ENCODE peak calls at places on chromosomes 13 and 19, in seven cellular contexts. W is thyroid gland; K is CD4-positive, alpha-beta T cell; H is HCT116; Y is CD8-positive, alpha-beta memory T cell; M is lung; R is AG04450. J is an unnamed sample.

GRCh38 chr13:29925457-29925856 is 75.0 kb upstream of the UBL3 start:
- DNase-seq in W (peak), M (peak), R (no peak), Y (no peak), K (no peak), H (no peak), J (peak)

GRCh38 chr13:36820222-36820621 is 1.2 kb downstream of the RFXAP start:
- DNase-seq in W (no peak), M (no peak), R (no peak), H (no peak), Y (no peak), K (no peak), J (no peak)

GRCh38 chr19:55777528-55777927 is 8.6 kb downstream of the RFPL4AL1 start:
- DNase-seq in K (no peak), Y (no peak), M (no peak), W (no peak), H (peak), R (no peak), J (no peak)

GRCh38 chr13:113489549-113490495 is 689 bp downstream of the DCUN1D2 start:
- DNase-seq in Y (peak), W (peak), K (peak), H (no peak), M (peak), R (no peak), J (no peak)

GRCh38 chr19:16094360-16095070 is 17.2 kb upstream of the RAB8A start:
- DNase-seq in M (no peak), R (no peak), Y (no peak), W (no peak), H (no peak), K (no peak), J (no peak)

GRCh38 chr19:27393591-27393990 is 1819.4 kb downstream of the UQCRFS1 start:
- DNase-seq in Y (no peak), R (no peak), W (no peak), H (no peak), M (no peak), K (no peak), J (no peak)

GRCh38 chr13:57739089-57739488 is 107.5 kb downstream of the PCDH17 start:
- DNase-seq in Y (no peak), M (no peak), H (no peak), R (no peak), W (no peak), K (no peak), J (no peak)

GRCh38 chr13:66087149-66087780 is 1142.9 kb downstream of the PCDH9 start:
- DNase-seq in Y (no peak), M (no peak), H (no peak), R (no peak), W (no peak), K (no peak), J (no peak)

GRCh38 chr13:66581691-66582090 is 648.4 kb downstream of the PCDH9 start:
- DNase-seq in R (no peak), M (no peak), H (no peak), Y (no peak), W (no peak), K (no peak), J (no peak)

GRCh38 chr19:8526345-8527062 is 12.5 kb upstream of the ZNF414 start:
- DNase-seq in Y (no peak), H (peak), R (peak), K (no peak), M (peak), W (peak), J (peak)

GRCh38 chr13:35953537-35954206 is 177.5 kb downstream of the DCLK1 start:
- DNase-seq in R (peak), M (peak), Y (no peak), W (peak), K (no peak), H (peak), J (peak)

GRCh38 chr13:60931858-60932546 is 483.6 kb downstream of the PCDH20 start:
- DNase-seq in R (no peak), Y (no peak), W (no peak), M (no peak), K (no peak), H (no peak), J (no peak)

GRCh38 chr19:31386806-31387205 is 37.6 kb upstream of the TSHZ3 start:
- DNase-seq in H (no peak), K (no peak), M (no peak), Y (no peak), R (no peak), W (peak), J (no peak)

GRCh38 chr19:5823579-5824281 is 15.8 kb downstream of the FUT6 start:
- DNase-seq in Y (no peak), H (no peak), K (no peak), R (no peak), W (no peak), M (no peak), J (no peak)

GRCh38 chr13:25281937-25282332 is 5.4 kb downstream of the MTMR6 start:
- DNase-seq in H (no peak), K (no peak), Y (no peak), M (no peak), W (no peak), R (no peak), J (no peak)

GRCh38 chr13:25281193-25281936 is 5.9 kb downstream of the MTMR6 start:
- DNase-seq in R (no peak), W (no peak), Y (no peak), M (no peak), H (no peak), K (no peak), J (no peak)

GRCh38 chr13:25288966-25289365 is 1.7 kb upstream of the MTMR6 start:
- DNase-seq in W (no peak), H (no peak), Y (no peak), M (no peak), R (no peak), K (no peak), J (no peak)

GRCh38 chr13:25286969-25287961 is at the start of gene MTMR6:
- DNase-seq in K (peak), H (peak), W (peak), Y (peak), M (peak), R (peak), J (peak)

GRCh38 chr13:25286308-25286968 is 850 bp downstream of the MTMR6 start:
- DNase-seq in Y (peak), K (peak), M (no peak), H (no peak), R (no peak), W (peak), J (no peak)
- H3K27ac ChIP-seq in Y (peak), K (peak), M (peak), H (peak), R (peak), W (peak), J (peak)

DNA sequence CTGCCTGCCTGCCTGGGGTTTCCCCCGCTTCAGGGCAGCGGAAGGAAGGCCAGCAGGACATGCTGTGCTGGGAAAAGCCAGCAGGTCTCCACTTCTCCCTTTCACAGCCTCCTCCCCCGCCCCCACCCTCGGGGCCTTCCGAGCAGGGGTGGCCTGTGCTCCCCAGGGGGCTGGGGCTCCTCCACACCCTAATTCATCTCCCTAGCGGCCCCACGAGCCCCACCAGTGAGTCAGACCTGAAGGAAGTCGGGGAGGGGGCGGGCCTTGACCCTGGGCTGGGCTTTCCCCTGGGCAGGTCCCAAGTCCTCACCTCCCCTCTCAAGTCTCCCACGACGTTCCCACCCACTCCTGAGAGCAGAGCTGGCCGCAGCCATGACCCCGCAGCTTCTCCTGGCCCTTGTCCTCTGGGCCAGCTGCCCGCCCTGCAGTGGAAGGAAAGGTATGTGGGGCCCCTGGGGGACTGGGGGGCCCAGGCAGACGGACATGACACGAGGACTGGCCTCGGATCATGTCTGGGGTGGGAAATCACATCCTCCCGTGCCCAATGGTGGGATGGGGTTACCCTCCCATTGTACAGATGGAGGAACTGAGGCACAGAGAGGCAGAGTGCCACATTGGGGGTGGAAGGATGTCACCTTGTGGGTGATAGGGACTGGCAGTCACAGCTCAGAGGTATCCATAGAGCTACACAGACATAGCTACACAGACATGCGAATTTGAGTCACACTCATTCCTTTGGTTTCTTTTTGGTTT is at the start of gene EBI3:
- DNase-seq in R (no peak), Y (no peak), W (peak), K (no peak), M (no peak), H (no peak), J (no peak)
- H3K27ac ChIP-seq in R (peak), Y (no peak), W (no peak), K (no peak), M (no peak), H (no peak), J (no peak)

GRCh38 chr13:32951580-32951979 is 64.6 kb upstream of the KL start:
- DNase-seq in K (no peak), R (no peak), H (no peak), M (no peak), Y (no peak), W (no peak), J (no peak)

GRCh38 chr13:32961724-32962123 is 54.5 kb upstream of the KL start:
- DNase-seq in R (no peak), H (no peak), Y (no peak), W (no peak), K (no peak), M (no peak), J (no peak)

GRCh38 chr13:32956595-32956933 is 59.7 kb upstream of the KL start:
- DNase-seq in R (no peak), K (no peak), H (no peak), Y (no peak), W (no peak), M (no peak), J (no peak)

GRCh38 chr13:32955881-32956594 is 60.2 kb upstream of the KL start:
- DNase-seq in H (no peak), Y (no peak), R (no peak), K (no peak), W (no peak), M (no peak), J (no peak)
- H3K27ac ChIP-seq in H (no peak), Y (no peak), R (no peak), K (no peak), W (no peak), M (no peak), J (no peak)

DNA sequence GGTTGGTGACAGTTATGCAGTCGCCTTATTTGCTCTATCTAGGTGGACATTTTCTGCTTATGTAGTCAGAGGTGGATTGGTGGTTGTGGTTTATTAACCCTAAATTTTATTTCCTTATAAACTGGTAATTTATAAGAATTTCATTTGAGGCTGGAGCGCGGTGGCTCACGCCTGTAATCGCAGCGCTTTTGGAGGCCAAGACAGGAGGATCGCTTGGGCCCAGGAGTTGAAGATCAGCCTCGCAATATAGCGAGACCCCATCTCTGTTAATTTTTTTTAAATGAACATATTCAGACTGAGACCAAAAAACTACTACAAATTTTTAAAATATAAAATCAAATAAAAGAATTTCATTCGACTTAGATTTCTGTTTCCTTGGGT is 810 bp downstream of the ZNF627 start:
- DNase-seq in M (no peak), H (no peak), R (no peak), W (no peak), Y (no peak), K (no peak), J (no peak)
- H3K27ac ChIP-seq in M (peak), H (peak), R (peak), W (no peak), Y (peak), K (no peak), J (peak)

GRCh38 chr19:42185281-42185680 is 32.2 kb downstream of the DEDD2 start:
- DNase-seq in Y (peak), R (no peak), W (no peak), H (no peak), K (no peak), M (no peak), J (no peak)
- H3K27ac ChIP-seq in Y (no peak), R (no peak), W (no peak), H (no peak), K (no peak), M (no peak), J (no peak)

GRCh38 chr13:100035936-100036335 is 53.0 kb upstream of the PCCA start:
- DNase-seq in K (no peak), R (no peak), Y (no peak), M (no peak), W (no peak), H (no peak), J (no peak)

GRCh38 chr13:100044936-100045335 is 44.0 kb upstream of the PCCA start:
- DNase-seq in H (no peak), R (no peak), W (peak), K (no peak), M (no peak), Y (no peak), J (no peak)

GRCh38 chr13:100045355-100045754 is 43.5 kb upstream of the PCCA start:
- DNase-seq in M (no peak), K (no peak), H (no peak), Y (no peak), W (no peak), R (no peak), J (no peak)

GRCh38 chr13:100039740-100040139 is 49.2 kb upstream of the PCCA start:
- DNase-seq in R (no peak), H (no peak), Y (no peak), K (no peak), W (no peak), M (no peak), J (no peak)

GRCh38 chr13:100040196-100040595 is 48.7 kb upstream of the PCCA start:
- DNase-seq in M (no peak), K (no peak), Y (no peak), W (no peak), H (no peak), R (no peak), J (no peak)
- H3K27ac ChIP-seq in M (no peak), K (no peak), Y (no peak), W (no peak), H (no peak), R (no peak), J (no peak)

J was measured in epithelial cell of prostate.